ENCODE peak calls at places on chromosomes 7 and 10, in four cellular contexts. One of them, this sample, is unnamed.

GRCh38 chr7:13742719-13743640 is 246.5 kb downstream of the ETV1 start:
- DNase-seq in GM13977: no peak
- DNase-seq in tibial artery: no peak
- DNase-seq in GM23338: peak
- DNase-seq in this sample: peak

GRCh38 chr7:128890306-128891109 is 20.0 kb downstream of the KCP start:
- DNase-seq in GM13977: peak
- DNase-seq in tibial artery: peak
- DNase-seq in GM23338: peak
- DNase-seq in this sample: peak

GRCh38 chr7:23471090-23471859 is 984 bp upstream of the IGF2BP3 start:
- DNase-seq in GM13977: peak
- DNase-seq in tibial artery: no peak
- DNase-seq in GM23338: peak
- DNase-seq in this sample: peak

GRCh38 chr7:50450691-50451051 is 521 bp upstream of the FIGNL1 start:
- DNase-seq in GM13977: no peak
- DNase-seq in tibial artery: peak
- DNase-seq in GM23338: peak
- DNase-seq in this sample: peak

GRCh38 chr7:102064361-102065025 is 222.2 kb upstream of the SH2B2 start:
- DNase-seq in GM13977: no peak
- DNase-seq in tibial artery: no peak
- DNase-seq in GM23338: no peak
- DNase-seq in this sample: no peak

GRCh38 chr7:133077394-133077793 is 4.5 kb downstream of the CHCHD3 start:
- DNase-seq in GM13977: no peak
- DNase-seq in tibial artery: no peak
- DNase-seq in GM23338: no peak
- DNase-seq in this sample: no peak

GRCh38 chr7:92988051-92988450 is 129.7 kb downstream of the SAMD9 start:
- DNase-seq in GM13977: no peak
- DNase-seq in tibial artery: no peak
- DNase-seq in GM23338: peak
- DNase-seq in this sample: no peak

GRCh38 chr7:47435889-47436312 is 146.0 kb downstream of the TNS3 start:
- DNase-seq in GM13977: no peak
- DNase-seq in tibial artery: peak
- DNase-seq in GM23338: peak
- DNase-seq in this sample: peak

GRCh38 chr10:5442056-5442989 is 30.0 kb downstream of the NET1 start:
- DNase-seq in GM13977: peak
- DNase-seq in tibial artery: no peak
- DNase-seq in GM23338: peak
- DNase-seq in this sample: no peak

GRCh38 chr10:14074062-14074884 is 256.5 kb downstream of the FRMD4A start:
- DNase-seq in GM13977: no peak
- DNase-seq in tibial artery: peak
- DNase-seq in GM23338: peak
- DNase-seq in this sample: no peak

GRCh38 chr10:78529262-78529661 is 495.6 kb downstream of the RPS24 start:
- DNase-seq in GM13977: no peak
- DNase-seq in tibial artery: peak
- DNase-seq in GM23338: no peak
- DNase-seq in this sample: no peak

GRCh38 chr7:96792115-96792514 is 82.5 kb upstream of the SEM1 start:
- DNase-seq in GM13977: no peak
- DNase-seq in tibial artery: no peak
- DNase-seq in GM23338: no peak
- DNase-seq in this sample: no peak

GRCh38 chr10:70762441-70763177 is 22.6 kb downstream of the TBATA start:
- DNase-seq in GM13977: no peak
- DNase-seq in tibial artery: no peak
- DNase-seq in GM23338: no peak
- DNase-seq in this sample: no peak

GRCh38 chr7:130995252-130996081 is 261.5 kb upstream of the KLF14 start:
- DNase-seq in GM13977: no peak
- DNase-seq in tibial artery: no peak
- DNase-seq in GM23338: no peak
- DNase-seq in this sample: no peak

GRCh38 chr10:13294156-13294555 is 5.7 kb downstream of the PHYH start:
- DNase-seq in GM13977: no peak
- DNase-seq in tibial artery: no peak
- DNase-seq in GM23338: no peak
- DNase-seq in this sample: peak

GRCh38 chr10:43863859-43864591 is 215.3 kb upstream of the ZNF32 start:
- DNase-seq in GM13977: no peak
- DNase-seq in tibial artery: peak
- DNase-seq in GM23338: no peak
- DNase-seq in this sample: no peak

GRCh38 chr7:151518105-151518780 is 1.5 kb downstream of the RHEB start:
- DNase-seq in GM13977: peak
- DNase-seq in tibial artery: peak
- DNase-seq in GM23338: peak
- DNase-seq in this sample: no peak

GRCh38 chr7:15462721-15463389 is 99.0 kb downstream of the AGMO start:
- DNase-seq in GM13977: no peak
- DNase-seq in tibial artery: no peak
- DNase-seq in GM23338: no peak
- DNase-seq in this sample: no peak

GRCh38 chr10:102611514-102612095 is 32.7 kb upstream of the TRIM8 start:
- DNase-seq in GM13977: no peak
- DNase-seq in tibial artery: no peak
- DNase-seq in GM23338: no peak
- DNase-seq in this sample: no peak

GRCh38 chr7:155427411-155428038 is 30.4 kb upstream of the EN2 start:
- DNase-seq in GM13977: no peak
- DNase-seq in tibial artery: no peak
- DNase-seq in GM23338: no peak
- DNase-seq in this sample: no peak

GRCh38 chr10:118914626-118915025 is 114.9 kb upstream of the NANOS1 start:
- DNase-seq in GM13977: no peak
- DNase-seq in tibial artery: no peak
- DNase-seq in GM23338: no peak
- DNase-seq in this sample: no peak

GRCh38 chr7:101724957-101725356 is 92.5 kb upstream of the CUX1 start:
- DNase-seq in GM13977: no peak
- DNase-seq in tibial artery: no peak
- DNase-seq in GM23338: no peak
- DNase-seq in this sample: no peak

GRCh38 chr10:28300027-28300426 is 2.8 kb downstream of the MPP7 start:
- DNase-seq in GM13977: no peak
- DNase-seq in tibial artery: no peak
- DNase-seq in GM23338: peak
- DNase-seq in this sample: no peak
- TF ChIP-seq CTCF in GM13977: no peak
- TF ChIP-seq CTCF in tibial artery: peak
- TF ChIP-seq CTCF in GM23338: peak
- TF ChIP-seq CTCF in this sample: no peak

GRCh38 chr7:21722371-21722770 is 179.5 kb downstream of the DNAH11 start:
- DNase-seq in GM13977: no peak
- DNase-seq in tibial artery: no peak
- DNase-seq in GM23338: peak
- DNase-seq in this sample: no peak
- TF ChIP-seq CTCF in GM13977: no peak
- TF ChIP-seq CTCF in tibial artery: no peak
- TF ChIP-seq CTCF in GM23338: no peak
- TF ChIP-seq CTCF in this sample: peak

DNA sequence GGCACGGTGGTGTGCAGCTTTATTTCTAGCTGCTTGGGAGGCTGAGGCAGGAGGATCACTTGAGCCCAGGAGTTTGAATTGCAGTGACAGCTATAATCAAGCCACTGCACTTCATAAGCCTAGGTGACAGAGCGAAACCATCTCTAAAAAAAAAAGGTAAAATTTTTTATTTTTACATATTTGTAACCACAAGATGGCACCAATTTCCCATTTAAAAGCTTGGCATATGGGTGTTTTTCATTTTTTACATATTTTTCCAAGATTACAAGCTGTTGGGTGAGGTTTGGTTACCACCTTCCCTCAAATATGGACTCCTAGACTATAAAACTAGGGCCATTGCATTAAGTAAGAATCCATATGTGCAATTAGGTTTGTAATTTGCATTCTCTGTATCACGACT is 129.2 kb upstream of the ACBD5 start:
- DNase-seq in GM13977: no peak
- DNase-seq in tibial artery: no peak
- DNase-seq in GM23338: peak
- DNase-seq in this sample: no peak
- TF ChIP-seq CTCF in GM13977: no peak
- TF ChIP-seq CTCF in tibial artery: no peak
- TF ChIP-seq CTCF in GM23338: peak
- TF ChIP-seq CTCF in this sample: no peak

GRCh38 chr7:42573904-42574692 is 337.1 kb upstream of the GLI3 start:
- DNase-seq in GM13977: no peak
- DNase-seq in tibial artery: no peak
- DNase-seq in GM23338: no peak
- DNase-seq in this sample: no peak

GRCh38 chr7:42572561-42572960 is 335.6 kb upstream of the GLI3 start:
- DNase-seq in GM13977: no peak
- DNase-seq in tibial artery: no peak
- DNase-seq in GM23338: no peak
- DNase-seq in this sample: no peak

GRCh38 chr7:42572046-42572445 is 335.0 kb upstream of the GLI3 start:
- DNase-seq in GM13977: no peak
- DNase-seq in tibial artery: no peak
- DNase-seq in GM23338: no peak
- DNase-seq in this sample: no peak

GRCh38 chr7:42575161-42575560 is 336.7 kb downstream of the C7orf25 start:
- DNase-seq in GM13977: no peak
- DNase-seq in tibial artery: no peak
- DNase-seq in GM23338: no peak
- DNase-seq in this sample: no peak

DNA sequence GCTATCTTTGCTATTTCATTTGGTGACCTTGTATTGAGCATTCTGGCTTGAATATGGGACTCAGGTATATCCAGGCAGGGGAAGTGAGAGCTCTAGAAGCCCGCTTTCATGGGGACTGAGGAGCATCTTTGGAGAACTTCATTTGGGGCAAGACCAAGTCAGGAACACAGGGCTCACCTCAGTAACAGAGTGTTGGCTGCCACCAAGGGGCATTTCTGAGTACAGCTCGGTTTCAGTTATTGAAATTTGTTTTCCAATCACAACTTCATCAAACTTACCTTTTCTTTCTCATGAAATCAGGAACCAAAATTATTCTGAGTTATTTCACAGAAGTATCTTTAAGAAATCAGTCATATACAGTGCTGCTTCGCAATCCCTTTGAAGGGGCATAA is 337.2 kb downstream of the C7orf25 start:
- DNase-seq in GM13977: no peak
- DNase-seq in tibial artery: no peak
- DNase-seq in GM23338: peak
- DNase-seq in this sample: no peak
- TF ChIP-seq CTCF in GM13977: no peak
- TF ChIP-seq CTCF in tibial artery: no peak
- TF ChIP-seq CTCF in GM23338: peak
- TF ChIP-seq CTCF in this sample: no peak